ENCODE peak calls at places on chromosome 1, in four cellular contexts. N, S, X and B are unnamed samples.

GRCh38 chr1:153380711-153381110 is 5.3 kb upstream of the S100A12 start:
- DNase-seq in S (no peak), X (no peak), N (no peak), B (no peak)

GRCh38 chr1:220880726-220881506 is 1.7 kb downstream of the HLX start:
- DNase-seq in S (no peak), N (no peak), X (no peak), B (no peak)

GRCh38 chr1:24126023-24126671 is 14.2 kb upstream of the MYOM3 start:
- DNase-seq in X (no peak), N (peak; percentile 21), S (no peak), B (no peak)

GRCh38 chr1:97384294-97384952 is 536.4 kb downstream of the DPYD start:
- DNase-seq in X (peak; percentile 54), S (no peak), N (no peak), B (no peak)

GRCh38 chr1:27689423-27690173 is 17.6 kb upstream of the IFI6 start:
- DNase-seq in N (peak; percentile 54), S (no peak), X (no peak), B (no peak)

GRCh38 chr1:10948463-10948775 is 64.0 kb upstream of the TARDBP start:
- DNase-seq in S (no peak), X (no peak), N (no peak), B (no peak)

GRCh38 chr1:241637046-241637590 is 3.1 kb downstream of the CHML start:
- DNase-seq in X (no peak), S (no peak), N (no peak), B (no peak)

GRCh38 chr1:231423648-231424047 is 1.6 kb upstream of the EGLN1 start:
- DNase-seq in N (no peak), X (no peak), S (no peak), B (no peak)

GRCh38 chr1:17195731-17196130 is 9.2 kb upstream of the PADI1 start:
- DNase-seq in X (no peak), N (no peak), S (no peak), B (no peak)

GRCh38 chr1:226635456-226635941 is 86.9 kb downstream of the STUM start:
- DNase-seq in S (no peak), X (no peak), N (no peak), B (no peak)

GRCh38 chr1:161966076-161966475 is 57.6 kb downstream of the OLFML2B start:
- DNase-seq in S (no peak), X (no peak), N (no peak), B (no peak)

GRCh38 chr1:2025491-2025981 is 6.4 kb downstream of the GABRD start:
- DNase-seq in S (no peak), X (no peak), N (no peak), B (no peak)

GRCh38 chr1:16324456-16324890 is 27.8 kb downstream of the FBXO42 start:
- DNase-seq in N (peak; percentile 66), X (peak; percentile 23), S (no peak), B (peak; percentile 47)

GRCh38 chr1:11352058-11352715 is 79.2 kb downstream of the UBIAD1 start:
- DNase-seq in X (no peak), N (no peak), S (no peak), B (no peak)

DNA sequence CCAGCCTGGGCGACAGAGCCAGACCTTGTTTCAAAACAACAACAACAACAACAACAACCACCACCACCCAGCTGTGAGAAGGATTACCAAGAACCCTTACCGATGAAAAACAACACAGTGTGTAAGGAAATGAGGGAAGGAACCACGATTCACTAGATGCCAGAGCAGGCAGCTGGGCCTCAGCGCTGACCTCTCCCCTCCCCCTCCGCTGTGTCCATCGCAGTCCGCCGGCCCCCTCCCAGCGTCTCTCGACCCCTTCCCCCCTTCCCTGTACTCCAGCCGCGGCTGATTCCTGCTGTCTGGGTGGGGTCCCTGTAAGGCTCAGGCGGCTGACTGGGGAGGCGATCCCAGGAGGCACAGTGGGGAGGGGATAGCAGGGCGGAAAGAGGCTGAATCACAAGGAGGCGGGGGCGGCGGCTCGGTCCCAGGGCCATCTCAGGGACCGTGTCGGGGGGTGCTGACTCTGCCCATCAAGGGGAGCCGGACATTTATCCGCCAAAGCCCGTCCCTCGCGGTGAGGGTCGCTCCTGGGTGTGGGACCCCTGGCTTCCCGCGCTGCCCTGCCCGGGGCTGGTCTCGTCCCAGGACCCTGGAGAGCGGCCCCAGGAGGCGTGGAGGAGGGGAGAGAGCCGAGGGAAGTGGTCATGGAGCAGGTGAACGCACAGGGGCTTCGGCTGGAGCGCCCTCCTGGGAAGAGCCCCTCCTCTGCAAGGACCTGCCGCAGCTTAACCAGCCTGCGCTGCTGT is 241.9 kb downstream of the PTPRU start:
- DNase-seq in X (no peak), S (no peak), N (no peak), B (no peak)
- H3K4me3 ChIP-seq in X (no peak overlapping the region), S (no peak overlapping the region), N (no peak overlapping the region), B (no peak overlapping the region)

GRCh38 chr1:121587777-121588176 is 403.0 kb downstream of the SRGAP2C start:
- DNase-seq in S (no peak), X (no peak), N (no peak), B (no peak)
- H3K4me3 ChIP-seq in S (no peak overlapping the region), X (no peak overlapping the region), N (no peak overlapping the region), B (no peak overlapping the region)

GRCh38 chr1:96372881-96373280 is 348.7 kb upstream of the PTBP2 start:
- DNase-seq in X (no peak), N (peak; percentile 45), S (no peak), B (no peak)
- H3K4me3 ChIP-seq in X (no peak overlapping the region), N (no peak overlapping the region), S (no peak overlapping the region), B (no peak overlapping the region)

DNA sequence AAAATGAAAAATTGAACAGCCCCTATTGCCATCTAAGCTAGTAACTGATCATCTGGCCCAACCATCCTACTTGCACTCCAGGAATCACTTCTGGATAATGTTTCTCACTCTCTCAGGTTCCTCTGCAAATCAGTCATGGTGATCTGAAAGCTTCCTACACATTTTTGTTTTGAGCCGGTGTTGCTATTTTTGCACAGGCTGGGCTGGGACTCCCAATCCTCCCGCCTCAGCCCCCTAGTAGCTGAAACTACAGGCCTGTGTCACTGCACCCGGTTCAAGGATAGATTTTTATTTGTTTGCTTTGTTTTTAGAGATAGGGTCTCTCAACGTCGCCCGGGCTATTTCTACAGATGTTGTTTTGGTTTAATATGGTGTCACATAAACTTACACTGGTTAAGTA is 40.5 kb upstream of the HMCN1 start:
- DNase-seq in S (no peak), N (no peak), X (no peak), B (no peak)
- H3K4me3 ChIP-seq in S (peak overlapping the region; percentile 31), N (no peak overlapping the region), X (no peak overlapping the region), B (no peak overlapping the region)